ENCODE peak calls at places on chromosomes 1 and 21, in four cellular contexts. One of them, this sample, is unnamed.

GRCh38 chr1:205296154-205296553 is 25.4 kb downstream of the NUAK2 start:
- DNase-seq in NCI-H1694 treated with DMSO at 0.1 percent for 48 hours: no peak
- DNase-seq in cerebellum: no peak
- DNase-seq in Daoy: no peak
- DNase-seq in this sample: no peak

GRCh38 chr1:8430476-8430875 is 112.6 kb downstream of the SLC45A1 start:
- DNase-seq in NCI-H1694 treated with DMSO at 0.1 percent for 48 hours: no peak
- DNase-seq in cerebellum: no peak
- DNase-seq in Daoy: no peak
- DNase-seq in this sample: no peak

GRCh38 chr1:52404975-52405338 is 555 bp downstream of the PRPF38A start:
- DNase-seq in NCI-H1694 treated with DMSO at 0.1 percent for 48 hours: no peak
- DNase-seq in cerebellum: no peak
- DNase-seq in Daoy: no peak
- DNase-seq in this sample: peak; percentile 9

GRCh38 chr1:200445213-200445612 is 35.4 kb upstream of the ZNF281 start:
- DNase-seq in NCI-H1694 treated with DMSO at 0.1 percent for 48 hours: no peak
- DNase-seq in cerebellum: no peak
- DNase-seq in Daoy: peak; percentile 53
- DNase-seq in this sample: no peak

GRCh38 chr1:222276062-222276461 is 271.8 kb downstream of the HHIPL2 start:
- DNase-seq in NCI-H1694 treated with DMSO at 0.1 percent for 48 hours: peak; percentile 96
- DNase-seq in cerebellum: peak; percentile 70
- DNase-seq in Daoy: no peak
- DNase-seq in this sample: no peak

GRCh38 chr1:245060684-245061374 is 94.0 kb upstream of the KIF26B start:
- DNase-seq in NCI-H1694 treated with DMSO at 0.1 percent for 48 hours: peak; percentile 40
- DNase-seq in cerebellum: peak; percentile 42
- DNase-seq in Daoy: no peak
- DNase-seq in this sample: peak; percentile 60

GRCh38 chr1:91282695-91283420 is 121.8 kb downstream of the HFM1 start:
- DNase-seq in NCI-H1694 treated with DMSO at 0.1 percent for 48 hours: peak; percentile 61
- DNase-seq in cerebellum: peak; percentile 57
- DNase-seq in Daoy: peak; percentile 77
- DNase-seq in this sample: peak; percentile 84

GRCh38 chr1:74641876-74642275 is 31.7 kb downstream of the ERICH3 start:
- DNase-seq in NCI-H1694 treated with DMSO at 0.1 percent for 48 hours: no peak
- DNase-seq in cerebellum: no peak
- DNase-seq in Daoy: peak; percentile 5
- DNase-seq in this sample: no peak

GRCh38 chr1:225460737-225461532 is 33.1 kb upstream of the LBR start:
- DNase-seq in NCI-H1694 treated with DMSO at 0.1 percent for 48 hours: no peak
- DNase-seq in cerebellum: no peak
- DNase-seq in Daoy: peak; percentile 74
- DNase-seq in this sample: peak; percentile 43

GRCh38 chr1:155175927-155176371 is 2.3 kb downstream of the TRIM46 start:
- DNase-seq in NCI-H1694 treated with DMSO at 0.1 percent for 48 hours: peak; percentile 29
- DNase-seq in cerebellum: no peak
- DNase-seq in Daoy: no peak
- DNase-seq in this sample: no peak

GRCh38 chr21:16578912-16579311 is 849.1 kb downstream of the USP25 start:
- DNase-seq in NCI-H1694 treated with DMSO at 0.1 percent for 48 hours: no peak
- DNase-seq in cerebellum: no peak
- DNase-seq in Daoy: no peak
- DNase-seq in this sample: no peak

GRCh38 chr1:186577201-186577600 is 103.0 kb downstream of the PTGS2 start:
- DNase-seq in NCI-H1694 treated with DMSO at 0.1 percent for 48 hours: no peak
- DNase-seq in cerebellum: no peak
- DNase-seq in Daoy: no peak
- DNase-seq in this sample: no peak

GRCh38 chr1:150365945-150366344 is 2.0 kb downstream of the RPRD2 start:
- DNase-seq in NCI-H1694 treated with DMSO at 0.1 percent for 48 hours: peak; percentile 24
- DNase-seq in cerebellum: no peak
- DNase-seq in Daoy: no peak
- DNase-seq in this sample: peak; percentile 26